ENCODE peak calls at places on chromosomes 16 and 17, in eight cellular contexts. M is amygdala, G is WTC11, P is GM13976, W is keratinocyte, N is NCI-H1105 treated with DMSO at 0.1 percent for 48 hours, Y is SK-MEL-5, X is B cell. F is an unnamed sample.

GRCh38 chr16:30382398-30383015 is at the start of gene SEPTIN1:
- DNase-seq in M (no peak), N (no peak), X (peak), P (peak), G (no peak), Y (no peak), W (no peak), F (no peak)

GRCh38 chr16:83995756-83996155 is 27.7 kb downstream of the NECAB2 start:
- DNase-seq in Y (no peak), G (peak), X (no peak), P (peak), W (no peak), N (peak), M (peak), F (peak)

GRCh38 chr16:89863741-89864391 is 9.5 kb upstream of the TCF25 start:
- DNase-seq in Y (no peak), M (no peak), P (peak), N (no peak), X (peak), W (no peak), G (no peak), F (no peak)

GRCh38 chr16:14629612-14629918 is 495 bp downstream of the PARN start:
- DNase-seq in N (no peak), M (no peak), Y (no peak), G (no peak), W (no peak), P (no peak), X (no peak), F (no peak)

GRCh38 chr16:84827897-84828296 is 8.1 kb downstream of the CRISPLD2 start:
- DNase-seq in P (no peak), X (no peak), W (no peak), N (no peak), Y (no peak), G (no peak), M (no peak), F (no peak)

GRCh38 chr17:47254403-47254943 is 846 bp downstream of the ITGB3 start:
- DNase-seq in W (no peak), G (no peak), X (no peak), M (no peak), Y (no peak), P (no peak), N (no peak), F (no peak)

GRCh38 chr17:7916383-7916677 is 241 bp upstream of the RNF227 start:
- DNase-seq in P (no peak), Y (no peak), N (no peak), G (no peak), X (no peak), M (no peak), W (no peak), F (no peak)

GRCh38 chr16:68420366-68420765 is 27.9 kb downstream of the SMPD3 start:
- DNase-seq in M (no peak), W (no peak), Y (no peak), X (no peak), P (no peak), G (no peak), N (no peak), F (no peak)

GRCh38 chr17:7224110-7224509 is 4.4 kb downstream of the ACADVL start:
- DNase-seq in G (no peak), Y (no peak), P (no peak), M (no peak), N (no peak), X (no peak), W (no peak), F (no peak)

GRCh38 chr17:69581061-69581955 is 166.8 kb downstream of the MAP2K6 start:
- DNase-seq in W (no peak), N (no peak), M (no peak), Y (no peak), X (peak), P (peak), G (no peak), F (no peak)

GRCh38 chr17:72697602-72698146 is 394.8 kb downstream of the SLC39A11 start:
- DNase-seq in G (no peak), N (no peak), X (no peak), M (peak), Y (peak), P (no peak), W (no peak), F (peak)

GRCh38 chr17:35797370-35797769 is 1.9 kb upstream of the MMP28 start:
- DNase-seq in G (no peak), Y (no peak), X (no peak), M (no peak), N (no peak), W (no peak), P (no peak), F (no peak)

GRCh38 chr16:25199457-25199856 is 17.3 kb upstream of the AQP8 start:
- DNase-seq in G (no peak), N (no peak), Y (no peak), P (no peak), M (no peak), W (no peak), X (no peak), F (no peak)

GRCh38 chr16:1461146-1461545 is 13.7 kb downstream of the CLCN7 start:
- DNase-seq in W (no peak), X (no peak), N (no peak), Y (no peak), M (no peak), P (no peak), G (no peak), F (no peak)

GRCh38 chr17:81493198-81494038 is 19.2 kb downstream of the ACTG1 start:
- DNase-seq in G (no peak), M (no peak), Y (peak), X (no peak), W (no peak), P (no peak), N (no peak), F (no peak)

GRCh38 chr16:75222271-75222783 is 3.5 kb downstream of the CTRB1 start:
- DNase-seq in W (no peak), P (no peak), Y (no peak), X (no peak), N (no peak), M (no peak), G (no peak), F (no peak)

GRCh38 chr17:5011928-5012327 is 14.2 kb downstream of the KIF1C start:
- DNase-seq in X (no peak), N (no peak), G (no peak), M (no peak), P (peak), Y (no peak), W (no peak), F (no peak)

GRCh38 chr16:22813946-22814325 is at the start of gene HS3ST2:
- DNase-seq in W (peak), X (no peak), Y (peak), G (peak), P (peak), M (peak), N (peak), F (no peak)

GRCh38 chr17:57011482-57012015 is 33.6 kb downstream of the SCPEP1 start:
- DNase-seq in P (no peak), X (no peak), G (no peak), M (no peak), Y (no peak), W (no peak), N (no peak), F (no peak)

GRCh38 chr16:70685938-70686375 is at the start of gene MTSS2:
- DNase-seq in G (peak), Y (peak), N (peak), M (peak), X (no peak), P (no peak), W (no peak), F (peak)

GRCh38 chr17:306116-306515 is 46.5 kb downstream of the RPH3AL start:
- DNase-seq in N (no peak), X (no peak), G (no peak), W (no peak), M (no peak), P (no peak), Y (no peak), F (no peak)

GRCh38 chr17:80786470-80786869 is 205.2 kb upstream of the CHMP6 start:
- DNase-seq in G (no peak), Y (peak), M (no peak), P (no peak), W (no peak), N (no peak), X (peak), F (no peak)

GRCh38 chr17:10019941-10020403 is 114.9 kb upstream of the RCVRN start:
- DNase-seq in X (no peak), Y (no peak), P (no peak), N (no peak), G (no peak), M (no peak), W (no peak), F (no peak)

F was measured in putamen.